ENCODE peak calls at places on chromosomes 13 and 19, in five cellular contexts. One of them, this sample, is unnamed.

GRCh38 chr13:73984949-73985691 is 149.1 kb downstream of the KLF12 start:
- DNase-seq in colonic mucosa: no peak
- DNase-seq in brain microvascular endothelial cell: no peak
- DNase-seq in left lung: peak
- DNase-seq in right lobe of liver: no peak
- DNase-seq in this sample: no peak

GRCh38 chr13:39631307-39631706 is 24.2 kb upstream of the COG6 start:
- DNase-seq in colonic mucosa: no peak
- DNase-seq in brain microvascular endothelial cell: no peak
- DNase-seq in left lung: no peak
- DNase-seq in right lobe of liver: no peak
- DNase-seq in this sample: no peak

GRCh38 chr13:90311929-90312328 is 1035.6 kb upstream of the MIR17HG start:
- DNase-seq in colonic mucosa: no peak
- DNase-seq in brain microvascular endothelial cell: no peak
- DNase-seq in left lung: no peak
- DNase-seq in right lobe of liver: no peak
- DNase-seq in this sample: no peak

GRCh38 chr19:8515317-8515716 is 1.4 kb upstream of the ZNF414 start:
- DNase-seq in colonic mucosa: no peak
- DNase-seq in brain microvascular endothelial cell: no peak
- DNase-seq in left lung: no peak
- DNase-seq in right lobe of liver: no peak
- DNase-seq in this sample: no peak

GRCh38 chr19:19551862-19552192 is 13.8 kb downstream of the CILP2 start:
- DNase-seq in colonic mucosa: no peak
- DNase-seq in brain microvascular endothelial cell: no peak
- DNase-seq in left lung: no peak
- DNase-seq in right lobe of liver: no peak
- DNase-seq in this sample: no peak

GRCh38 chr13:91014696-91015095 is 332.8 kb upstream of the MIR17HG start:
- DNase-seq in colonic mucosa: no peak
- DNase-seq in brain microvascular endothelial cell: no peak
- DNase-seq in left lung: no peak
- DNase-seq in right lobe of liver: no peak
- DNase-seq in this sample: no peak

GRCh38 chr19:35013820-35014754 is 14.0 kb downstream of the GRAMD1A start:
- DNase-seq in colonic mucosa: no peak
- DNase-seq in brain microvascular endothelial cell: no peak
- DNase-seq in left lung: peak
- DNase-seq in right lobe of liver: no peak
- DNase-seq in this sample: no peak

GRCh38 chr19:43625918-43626579 is 6.6 kb upstream of the ZNF428 start:
- DNase-seq in colonic mucosa: peak
- DNase-seq in brain microvascular endothelial cell: no peak
- DNase-seq in left lung: no peak
- DNase-seq in right lobe of liver: no peak
- DNase-seq in this sample: no peak

GRCh38 chr19:19468424-19469050 is 46.8 kb downstream of the TSSK6 start:
- DNase-seq in colonic mucosa: no peak
- DNase-seq in brain microvascular endothelial cell: no peak
- DNase-seq in left lung: no peak
- DNase-seq in right lobe of liver: no peak
- DNase-seq in this sample: peak

GRCh38 chr13:39405596-39405995 is 197.4 kb downstream of the LHFPL6 start:
- DNase-seq in colonic mucosa: no peak
- DNase-seq in brain microvascular endothelial cell: no peak
- DNase-seq in left lung: no peak
- DNase-seq in right lobe of liver: no peak
- DNase-seq in this sample: no peak

GRCh38 chr19:6065685-6066365 is 44.5 kb downstream of the RFX2 start:
- DNase-seq in colonic mucosa: peak
- DNase-seq in brain microvascular endothelial cell: no peak
- DNase-seq in left lung: peak
- DNase-seq in right lobe of liver: peak
- DNase-seq in this sample: no peak

GRCh38 chr19:33823341-33823740 is 26.7 kb downstream of the KCTD15 start:
- DNase-seq in colonic mucosa: no peak
- DNase-seq in brain microvascular endothelial cell: no peak
- DNase-seq in left lung: no peak
- DNase-seq in right lobe of liver: no peak
- DNase-seq in this sample: no peak

GRCh38 chr13:66835040-66835628 is 395.0 kb downstream of the PCDH9 start:
- DNase-seq in colonic mucosa: peak
- DNase-seq in brain microvascular endothelial cell: peak
- DNase-seq in left lung: no peak
- DNase-seq in right lobe of liver: peak
- DNase-seq in this sample: no peak

GRCh38 chr13:89029062-89029461 is 1357.9 kb downstream of the SLITRK5 start:
- DNase-seq in colonic mucosa: no peak
- DNase-seq in brain microvascular endothelial cell: no peak
- DNase-seq in left lung: no peak
- DNase-seq in right lobe of liver: no peak
- DNase-seq in this sample: no peak

GRCh38 chr19:17948967-17949930 is 16.4 kb downstream of the CCDC124 start:
- DNase-seq in colonic mucosa: no peak
- DNase-seq in brain microvascular endothelial cell: no peak
- DNase-seq in left lung: no peak
- DNase-seq in right lobe of liver: no peak
- DNase-seq in this sample: no peak

GRCh38 chr19:6374711-6375410 is 872 bp downstream of the PSPN start:
- DNase-seq in colonic mucosa: no peak
- DNase-seq in brain microvascular endothelial cell: no peak
- DNase-seq in left lung: no peak
- DNase-seq in right lobe of liver: peak
- DNase-seq in this sample: no peak

GRCh38 chr19:591099-591958 is 1.6 kb downstream of the HCN2 start:
- DNase-seq in colonic mucosa: no peak
- DNase-seq in brain microvascular endothelial cell: no peak
- DNase-seq in left lung: no peak
- DNase-seq in right lobe of liver: peak
- DNase-seq in this sample: no peak

GRCh38 chr13:20428666-20429644 is 96.7 kb downstream of the CRYL1 start:
- DNase-seq in colonic mucosa: no peak
- DNase-seq in brain microvascular endothelial cell: no peak
- DNase-seq in left lung: no peak
- DNase-seq in right lobe of liver: no peak
- DNase-seq in this sample: no peak

GRCh38 chr19:18876865-18877264 is 19.1 kb downstream of the CERS1 start:
- DNase-seq in colonic mucosa: no peak
- DNase-seq in brain microvascular endothelial cell: no peak
- DNase-seq in left lung: no peak
- DNase-seq in right lobe of liver: no peak
- DNase-seq in this sample: no peak

GRCh38 chr13:34172048-34172447 is 354.1 kb downstream of the RFC3 start:
- DNase-seq in colonic mucosa: no peak
- DNase-seq in brain microvascular endothelial cell: no peak
- DNase-seq in left lung: no peak
- DNase-seq in right lobe of liver: no peak
- DNase-seq in this sample: peak

GRCh38 chr19:44512326-44513298 is 12.3 kb upstream of the ZNF180 start:
- DNase-seq in colonic mucosa: peak
- DNase-seq in brain microvascular endothelial cell: peak
- DNase-seq in left lung: no peak
- DNase-seq in right lobe of liver: no peak
- DNase-seq in this sample: peak

GRCh38 chr13:74070065-74070464 is 64.1 kb downstream of the KLF12 start:
- DNase-seq in colonic mucosa: no peak
- DNase-seq in brain microvascular endothelial cell: no peak
- DNase-seq in left lung: no peak
- DNase-seq in right lobe of liver: no peak
- DNase-seq in this sample: no peak

GRCh38 chr19:44785993-44786392 is 8.3 kb downstream of the CBLC start:
- DNase-seq in colonic mucosa: no peak
- DNase-seq in brain microvascular endothelial cell: no peak
- DNase-seq in left lung: no peak
- DNase-seq in right lobe of liver: no peak
- DNase-seq in this sample: no peak

GRCh38 chr19:17112271-17112670 is 36.7 kb downstream of the MYO9B start:
- DNase-seq in colonic mucosa: no peak
- DNase-seq in brain microvascular endothelial cell: no peak
- DNase-seq in left lung: no peak
- DNase-seq in right lobe of liver: peak
- DNase-seq in this sample: no peak

GRCh38 chr19:47726467-47726866 is 13.2 kb downstream of the EHD2 start:
- DNase-seq in colonic mucosa: no peak
- DNase-seq in brain microvascular endothelial cell: no peak
- DNase-seq in left lung: no peak
- DNase-seq in right lobe of liver: no peak
- DNase-seq in this sample: peak

GRCh38 chr13:105207586-105208293 is 1327.7 kb downstream of the EFNB2 start:
- DNase-seq in colonic mucosa: no peak
- DNase-seq in brain microvascular endothelial cell: no peak
- DNase-seq in left lung: no peak
- DNase-seq in right lobe of liver: no peak
- DNase-seq in this sample: no peak

GRCh38 chr19:49890349-49891311 is 6.1 kb downstream of the IL4I1 start:
- DNase-seq in colonic mucosa: peak
- DNase-seq in brain microvascular endothelial cell: no peak
- DNase-seq in left lung: no peak
- DNase-seq in right lobe of liver: peak
- DNase-seq in this sample: no peak

GRCh38 chr13:53631511-53631910 is 602.9 kb downstream of the OLFM4 start:
- DNase-seq in colonic mucosa: no peak
- DNase-seq in brain microvascular endothelial cell: no peak
- DNase-seq in left lung: no peak
- DNase-seq in right lobe of liver: no peak
- DNase-seq in this sample: no peak

GRCh38 chr19:8986296-8986695 is 23.9 kb downstream of the MUC16 start:
- DNase-seq in colonic mucosa: no peak
- DNase-seq in brain microvascular endothelial cell: no peak
- DNase-seq in left lung: no peak
- DNase-seq in right lobe of liver: no peak
- DNase-seq in this sample: no peak

GRCh38 chr13:93620366-93620765 is 393.8 kb downstream of the GPC6 start:
- DNase-seq in colonic mucosa: no peak
- DNase-seq in brain microvascular endothelial cell: no peak
- DNase-seq in left lung: no peak
- DNase-seq in right lobe of liver: no peak
- DNase-seq in this sample: no peak

DNA sequence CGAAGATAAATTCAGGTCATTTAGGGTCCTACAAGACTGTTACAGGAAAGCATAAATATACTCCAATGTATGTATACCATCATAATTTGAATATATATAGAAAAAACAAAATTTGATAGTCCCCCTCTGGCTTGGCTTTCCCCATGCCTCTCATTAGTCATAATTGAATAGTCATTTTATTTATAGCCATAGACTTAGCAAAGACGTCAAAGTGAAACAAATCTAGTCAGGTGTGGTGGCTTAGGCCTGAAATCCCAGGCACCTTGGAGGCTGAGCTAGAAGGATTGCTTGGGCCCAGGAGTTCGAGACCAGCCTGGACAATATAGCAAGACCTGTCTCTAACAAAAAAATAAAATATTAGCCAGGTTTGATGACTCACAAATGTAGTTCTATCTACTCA is 141.1 kb downstream of the TNFRSF19 start:
- DNase-seq in colonic mucosa: no peak
- DNase-seq in brain microvascular endothelial cell: no peak
- DNase-seq in left lung: no peak
- DNase-seq in right lobe of liver: no peak
- DNase-seq in this sample: no peak
- TF ChIP-seq CTCF in colonic mucosa: no peak
- TF ChIP-seq CTCF in brain microvascular endothelial cell: no peak
- TF ChIP-seq CTCF in left lung: no peak
- TF ChIP-seq CTCF in right lobe of liver: no peak
- TF ChIP-seq CTCF in this sample: no peak

DNA sequence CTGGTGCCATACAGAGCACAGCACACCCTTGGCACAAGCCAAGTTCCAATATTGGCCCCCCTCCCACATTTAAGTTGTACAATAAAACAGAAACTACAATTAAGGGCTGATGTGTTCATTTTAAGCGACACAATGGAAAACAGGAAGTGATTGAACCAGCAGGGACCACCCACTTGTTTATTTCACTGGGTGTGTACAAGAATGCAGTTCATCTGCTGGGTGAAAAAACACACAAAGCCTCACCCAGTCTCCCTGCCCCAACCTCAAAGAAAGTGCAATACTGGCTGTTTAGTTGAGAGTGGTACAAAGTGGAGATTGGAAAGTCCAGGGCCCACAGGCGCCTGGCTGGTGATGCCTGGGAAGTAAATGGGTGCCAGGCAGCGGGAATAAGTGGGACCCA is 322.0 kb downstream of the ZNF536 start:
- DNase-seq in colonic mucosa: no peak
- DNase-seq in brain microvascular endothelial cell: no peak
- DNase-seq in left lung: no peak
- DNase-seq in right lobe of liver: no peak
- DNase-seq in this sample: no peak
- TF ChIP-seq CTCF in colonic mucosa: no peak
- TF ChIP-seq CTCF in brain microvascular endothelial cell: no peak
- TF ChIP-seq CTCF in left lung: no peak
- TF ChIP-seq CTCF in right lobe of liver: no peak
- TF ChIP-seq CTCF in this sample: no peak

DNA sequence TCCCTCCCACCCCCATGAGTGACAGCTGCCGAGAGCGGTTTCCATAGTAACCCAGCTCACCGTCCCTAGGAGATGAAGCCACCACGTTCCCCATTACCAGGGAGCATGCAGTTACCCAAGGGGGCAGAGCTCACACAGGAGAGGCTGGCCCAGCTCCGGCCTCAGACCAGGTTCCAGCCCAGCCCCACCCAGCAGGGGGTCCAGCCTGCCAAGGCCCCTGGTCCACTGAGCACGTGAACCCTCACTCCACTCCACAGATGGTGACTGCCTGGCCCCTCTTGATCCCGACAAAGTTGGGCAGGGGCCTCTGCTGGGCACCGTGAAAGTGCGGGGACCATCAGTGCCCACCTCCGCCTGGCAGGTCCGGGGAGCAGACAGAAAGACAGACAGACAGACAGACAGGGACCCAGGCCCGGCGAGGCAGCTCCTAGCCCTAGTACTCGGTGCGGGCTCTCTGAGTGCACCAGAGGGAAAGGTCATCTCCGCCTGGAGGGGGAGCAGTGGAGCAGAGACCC is 50.7 kb downstream of the CELF5 start:
- DNase-seq in colonic mucosa: no peak
- DNase-seq in brain microvascular endothelial cell: peak
- DNase-seq in left lung: no peak
- DNase-seq in right lobe of liver: no peak
- DNase-seq in this sample: no peak
- TF ChIP-seq CTCF in colonic mucosa: no peak
- TF ChIP-seq CTCF in brain microvascular endothelial cell: peak
- TF ChIP-seq CTCF in left lung: no peak
- TF ChIP-seq CTCF in right lobe of liver: peak
- TF ChIP-seq CTCF in this sample: no peak

GRCh38 chr19:40380199-40381037 is 9.6 kb downstream of the HIPK4 start:
- DNase-seq in colonic mucosa: no peak
- DNase-seq in brain microvascular endothelial cell: no peak
- DNase-seq in left lung: no peak
- DNase-seq in right lobe of liver: no peak
- DNase-seq in this sample: no peak

GRCh38 chr19:40378509-40378908 is 11.5 kb downstream of the HIPK4 start:
- DNase-seq in colonic mucosa: no peak
- DNase-seq in brain microvascular endothelial cell: no peak
- DNase-seq in left lung: no peak
- DNase-seq in right lobe of liver: no peak
- DNase-seq in this sample: no peak

GRCh38 chr19:40383668-40384248 is 6.2 kb downstream of the HIPK4 start:
- DNase-seq in colonic mucosa: no peak
- DNase-seq in brain microvascular endothelial cell: no peak
- DNase-seq in left lung: no peak
- DNase-seq in right lobe of liver: no peak
- DNase-seq in this sample: no peak

GRCh38 chr19:40379446-40380198 is 10.4 kb downstream of the HIPK4 start:
- DNase-seq in colonic mucosa: no peak
- DNase-seq in brain microvascular endothelial cell: no peak
- DNase-seq in left lung: no peak
- DNase-seq in right lobe of liver: no peak
- DNase-seq in this sample: no peak

GRCh38 chr19:40381321-40381720 is 8.7 kb downstream of the HIPK4 start:
- DNase-seq in colonic mucosa: no peak
- DNase-seq in brain microvascular endothelial cell: no peak
- DNase-seq in left lung: no peak
- DNase-seq in right lobe of liver: no peak
- DNase-seq in this sample: no peak
- TF ChIP-seq CTCF in colonic mucosa: no peak
- TF ChIP-seq CTCF in brain microvascular endothelial cell: peak
- TF ChIP-seq CTCF in left lung: no peak
- TF ChIP-seq CTCF in right lobe of liver: no peak
- TF ChIP-seq CTCF in this sample: peak